ENCODE peak calls at places on chromosomes 5 and 9, in four cellular contexts. A is HepG2, O is GM12878, P is H1. L is an unnamed sample.

GRCh38 chr5:149851211-149851610 is 93.4 kb downstream of the PDE6A start:
- DNase-seq in A (no peak), O (no peak), P (no peak), L (no peak)

GRCh38 chr9:118170032-118170955 is 466.1 kb downstream of the TLR4 start:
- DNase-seq in A (peak; percentile 7), O (no peak), P (peak; percentile 60), L (peak; percentile 52)

GRCh38 chr5:32625106-32625505 is 39.7 kb downstream of the SUB1 start:
- DNase-seq in A (no peak), P (no peak), O (no peak), L (no peak)

GRCh38 chr9:92759990-92760893 is 4.4 kb downstream of the BICD2 start:
- DNase-seq in O (no peak), A (no peak), P (no peak), L (no peak)

GRCh38 chr9:135840107-135840506 is 67.2 kb downstream of the CAMSAP1 start:
- DNase-seq in A (no peak), O (no peak), P (no peak), L (no peak)

GRCh38 chr9:137224850-137225694 is at the start of gene CYSRT1:
- DNase-seq in O (no peak), A (no peak), P (no peak), L (no peak)

GRCh38 chr5:171984748-171985419 is 21.6 kb downstream of the FBXW11 start:
- DNase-seq in P (no peak), O (no peak), A (no peak), L (no peak)

GRCh38 chr5:123094227-123094918 is 5.3 kb downstream of the PRDM6 start:
- DNase-seq in P (no peak), A (no peak), O (no peak), L (no peak)

GRCh38 chr9:95726756-95727155 is 148.7 kb upstream of the ERCC6L2 start:
- DNase-seq in O (no peak), P (no peak), A (peak; percentile 48), L (peak; percentile 27)

GRCh38 chr9:31535659-31536058 is 848.8 kb upstream of the ACO1 start:
- DNase-seq in P (no peak), O (no peak), A (no peak), L (no peak)

GRCh38 chr5:131381011-131381410 is 117.2 kb downstream of the CDC42SE2 start:
- DNase-seq in A (no peak), O (no peak), P (no peak), L (no peak)

GRCh38 chr5:73902327-73903051 is 276.5 kb downstream of the ARHGEF28 start:
- DNase-seq in P (peak; percentile 21), O (peak; percentile 55), A (peak; percentile 41), L (peak; percentile 28)

GRCh38 chr9:36855443-36856315 is 178.4 kb downstream of the PAX5 start:
- DNase-seq in A (peak; percentile 41), O (no peak), P (no peak), L (no peak)

GRCh38 chr9:137750563-137750962 is 127.0 kb upstream of the CACNA1B start:
- DNase-seq in P (no peak), A (no peak), O (no peak), L (no peak)

GRCh38 chr5:140605879-140606278 is 27.1 kb downstream of the CD14 start:
- DNase-seq in A (no peak), O (no peak), P (no peak), L (no peak)

GRCh38 chr5:80364892-80365291 is 43.0 kb upstream of the ZFYVE16 start:
- DNase-seq in P (no peak), O (no peak), A (no peak), L (no peak)

GRCh38 chr5:28408186-28408585 is 1369.8 kb upstream of the CDH9 start:
- DNase-seq in P (no peak), O (no peak), A (no peak), L (no peak)

GRCh38 chr9:131590907-131591844 is 45.9 kb downstream of the PRRT1B start:
- DNase-seq in P (peak; percentile 49), O (peak; percentile 21), A (peak; percentile 61), L (peak; percentile 40)

GRCh38 chr9:18437315-18438200 is 36.4 kb upstream of the ADAMTSL1 start:
- DNase-seq in P (no peak), O (no peak), A (peak; percentile 9), L (no peak)

GRCh38 chr5:107812570-107813141 is 141.9 kb upstream of the EFNA5 start:
- DNase-seq in A (no peak), O (peak; percentile 79), P (no peak), L (no peak)

GRCh38 chr5:138664276-138664943 is 88.8 kb upstream of the CTNNA1 start:
- DNase-seq in P (no peak), O (no peak), A (no peak), L (no peak)

GRCh38 chr5:54087436-54087835 is 222.9 kb downstream of the ARL15 start:
- DNase-seq in P (no peak), A (no peak), O (no peak), L (no peak)

GRCh38 chr5:123289210-123289609 is 134.0 kb downstream of the CEP120 start:
- DNase-seq in P (no peak), O (no peak), A (no peak), L (no peak)

GRCh38 chr9:106535439-106535838 is 327.5 kb upstream of the ZNF462 start:
- DNase-seq in A (no peak), O (no peak), P (no peak), L (no peak)

GRCh38 chr5:145680744-145681143 is 154.4 kb downstream of the PRELID2 start:
- DNase-seq in O (no peak), P (no peak), A (no peak), L (no peak)

GRCh38 chr5:911601-912000 is 18.9 kb downstream of the TRIP13 start:
- DNase-seq in P (no peak), O (no peak), A (no peak), L (no peak)

GRCh38 chr5:1642621-1643061 is 118.9 kb upstream of the LPCAT1 start:
- DNase-seq in O (no peak), A (no peak), P (no peak), L (no peak)

GRCh38 chr5:33772276-33772990 is 119.4 kb downstream of the ADAMTS12 start:
- DNase-seq in P (no peak), A (no peak), O (no peak), L (no peak)

GRCh38 chr9:112864982-112865381 is 25.7 kb downstream of the SLC46A2 start:
- DNase-seq in P (no peak), A (no peak), O (no peak), L (no peak)

GRCh38 chr5:149544199-149544472 is 7.1 kb downstream of the CSNK1A1 start:
- DNase-seq in P (no peak), O (no peak), A (no peak), L (no peak)

GRCh38 chr5:12316812-12317211 is 412.6 kb upstream of the CTNND2 start:
- DNase-seq in O (no peak), A (no peak), P (no peak), L (no peak)

GRCh38 chr9:89687848-89688247 is 83.0 kb downstream of the GADD45G start:
- DNase-seq in A (no peak), O (no peak), P (no peak), L (no peak)

GRCh38 chr5:78647838-78648358 is 674 bp downstream of the LHFPL2 start:
- DNase-seq in O (no peak), P (no peak), A (no peak), L (no peak)

GRCh38 chr5:175895215-175895614 is 23.8 kb downstream of the CPLX2 start:
- DNase-seq in P (no peak), A (no peak), O (no peak), L (no peak)

GRCh38 chr9:86519216-86519615 is 165.0 kb upstream of the TUT7 start:
- DNase-seq in P (no peak), O (no peak), A (no peak), L (no peak)

GRCh38 chr5:50699737-50700136 is 33.3 kb downstream of the PARP8 start:
- DNase-seq in O (no peak), P (no peak), A (no peak), L (no peak)

GRCh38 chr5:34717426-34718327 is 61.5 kb downstream of the RAI14 start:
- DNase-seq in P (peak; percentile 44), O (no peak), A (no peak), L (peak; percentile 79)

GRCh38 chr9:127973169-127974001 is 7.4 kb downstream of the EEIG1 start:
- DNase-seq in A (no peak), O (no peak), P (no peak), L (no peak)

GRCh38 chr5:174825587-174825986 is 101.2 kb downstream of the MSX2 start:
- DNase-seq in O (no peak), P (no peak), A (no peak), L (no peak)

DNA sequence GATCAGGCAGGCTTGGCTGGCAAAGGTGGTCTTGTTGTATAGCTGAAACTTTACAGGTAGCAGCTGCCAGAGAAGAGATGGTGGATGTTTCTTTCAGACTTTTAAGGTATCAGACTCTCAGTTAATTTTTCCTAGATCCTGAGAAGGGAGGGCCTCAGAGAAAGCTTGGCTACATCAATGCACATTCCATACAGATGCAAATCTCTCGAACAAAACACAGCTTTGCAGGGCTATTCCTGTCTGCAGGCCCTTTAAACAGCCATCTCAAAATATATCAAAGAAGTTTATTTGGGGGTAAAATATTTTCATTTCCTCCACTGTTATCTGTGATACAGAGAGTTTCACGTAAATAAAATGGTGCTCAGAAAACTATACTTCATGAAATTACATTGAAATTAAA is 1584.4 kb downstream of the EFNA5 start:
- DNase-seq in O (no peak), P (no peak), A (no peak), L (peak; percentile 11)
- H3K9ac ChIP-seq in O (no peak overlapping the region), P (no peak overlapping the region), A (no peak overlapping the region), L (no peak overlapping the region)

GRCh38 chr9:75866273-75866871 is 24.1 kb upstream of the PCSK5 start:
- DNase-seq in O (no peak), P (no peak), A (peak; percentile 27), L (no peak)
- TF ChIP-seq SUZ12 in O (no peak), P (no peak), A (no peak), L (no peak)

GRCh38 chr5:154293219-154293618 is 102.7 kb downstream of the GALNT10 start:
- DNase-seq in O (no peak), A (no peak), P (no peak), L (no peak)
- H3K9ac ChIP-seq in O (no peak overlapping the region), A (no peak overlapping the region), P (no peak overlapping the region), L (no peak overlapping the region)

GRCh38 chr5:64942460-64942859 is 173.7 kb downstream of the CWC27 start:
- DNase-seq in O (no peak), P (no peak), A (no peak), L (no peak)

GRCh38 chr5:64944868-64945267 is 176.1 kb downstream of the CWC27 start:
- DNase-seq in A (no peak), P (no peak), O (no peak), L (no peak)

GRCh38 chr5:64949331-64949730 is 180.6 kb downstream of the CWC27 start:
- DNase-seq in O (no peak), A (no peak), P (no peak), L (no peak)

GRCh38 chr5:64947801-64948200 is 179.1 kb downstream of the CWC27 start:
- DNase-seq in P (no peak), A (no peak), O (no peak), L (no peak)

DNA sequence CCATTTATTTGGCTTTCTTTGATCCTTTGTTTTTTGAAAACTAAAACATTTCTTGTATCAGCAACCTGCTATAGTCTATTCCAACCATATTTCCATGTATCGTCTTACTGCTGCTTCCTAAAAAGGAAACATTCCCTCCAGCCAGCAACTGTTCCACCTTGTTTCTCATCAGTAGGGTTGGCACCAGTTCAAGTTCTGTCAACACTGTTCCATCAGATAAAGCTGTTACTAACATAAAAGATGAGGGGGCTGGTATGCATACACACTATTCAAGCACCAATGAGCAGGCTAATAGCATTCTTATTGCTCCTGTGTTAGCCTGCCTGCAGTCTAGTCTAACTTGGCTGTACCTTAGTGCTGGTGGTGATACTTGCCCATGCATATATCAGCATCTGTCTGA is 178.3 kb downstream of the CWC27 start:
- DNase-seq in P (no peak), O (no peak), A (peak; percentile 22), L (no peak)
- TF ChIP-seq SUZ12 in P (no peak), O (no peak), A (no peak), L (no peak)

L was measured in NT2/D1.